ENCODE peak calls at places on chromosome 19, in seven cellular contexts. F is HFF-Myc, X is thyroid gland, Z is osteoblast, E is PC-9, M is transverse colon, D is cardiac fibroblast. I is an unnamed sample.

GRCh38 chr19:16588089-16588823 is 16.0 kb upstream of the SLC35E1 start:
- DNase-seq in F (no peak), X (no peak), Z (peak), E (no peak), M (peak), D (peak), I (peak)

GRCh38 chr19:15631817-15632216 is 8.9 kb upstream of the CYP4F3 start:
- DNase-seq in F (no peak), X (no peak), Z (peak), E (no peak), M (peak), D (peak), I (no peak)

GRCh38 chr19:32935629-32936028 is 36.1 kb downstream of the CEP89 start:
- DNase-seq in F (no peak), X (no peak), Z (no peak), E (no peak), M (no peak), D (no peak), I (no peak)

GRCh38 chr19:56508282-56508778 is 675 bp downstream of the ZNF471 start:
- DNase-seq in F (peak), X (no peak), Z (peak), E (no peak), M (no peak), D (no peak), I (peak)

GRCh38 chr19:16789238-16789637 is 40.0 kb upstream of the SIN3B start:
- DNase-seq in F (no peak), X (no peak), Z (no peak), E (peak), M (no peak), D (no peak), I (no peak)

GRCh38 chr19:3190921-3191805 is 5.4 kb downstream of the NCLN start:
- DNase-seq in F (no peak), X (no peak), Z (no peak), E (no peak), M (no peak), D (no peak), I (no peak)

GRCh38 chr19:35830986-35831385 is 18.3 kb upstream of the PRODH2 start:
- DNase-seq in F (no peak), X (no peak), Z (no peak), E (no peak), M (no peak), D (no peak), I (no peak)

GRCh38 chr19:30696514-30696913 is 324.3 kb downstream of the ZNF536 start:
- DNase-seq in F (no peak), X (peak), Z (no peak), E (no peak), M (no peak), D (peak), I (no peak)

GRCh38 chr19:49866933-49867782 is at the start of gene PNKP:
- DNase-seq in F (no peak), X (peak), Z (peak), E (peak), M (peak), D (peak), I (peak)

GRCh38 chr19:2294377-2295335 is 12.7 kb upstream of the PEAK3 start:
- DNase-seq in F (peak), X (no peak), Z (peak), E (no peak), M (no peak), D (peak), I (no peak)

GRCh38 chr19:49790866-49791265 is 22.2 kb downstream of the FUZ start:
- DNase-seq in F (no peak), X (no peak), Z (peak), E (no peak), M (no peak), D (peak), I (no peak)

GRCh38 chr19:19348266-19348665 is 27.6 kb downstream of the MAU2 start:
- DNase-seq in F (no peak), X (no peak), Z (peak), E (no peak), M (no peak), D (no peak), I (no peak)

GRCh38 chr19:39237200-39238184 is 7.3 kb downstream of the IFNL3 start:
- DNase-seq in F (no peak), X (peak), Z (peak), E (peak), M (peak), D (no peak), I (peak)

GRCh38 chr19:8536282-8536681 is 22.3 kb upstream of the ZNF414 start:
- DNase-seq in F (no peak), X (no peak), Z (no peak), E (no peak), M (no peak), D (no peak), I (no peak)

GRCh38 chr19:40803170-40803856 is 4.3 kb downstream of the EGLN2 start:
- DNase-seq in F (no peak), X (no peak), Z (peak), E (no peak), M (no peak), D (no peak), I (no peak)
- H3K4me3 ChIP-seq in F (peak), X (no peak), Z (no peak), E (no peak), M (peak), D (peak), I (no peak)

GRCh38 chr19:21474671-21475181 is 30.7 kb upstream of the ZNF429 start:
- DNase-seq in F (no peak), X (peak), Z (peak), E (no peak), M (peak), D (peak), I (peak)
- TF ChIP-seq CTCF in F (no peak), X (no peak), Z (no peak), E (no peak), M (no peak), D (no peak), I (no peak)

GRCh38 chr19:55146648-55147218 is 2.3 kb downstream of the TNNT1 start:
- DNase-seq in F (no peak), X (no peak), Z (peak), E (peak), M (no peak), D (no peak), I (no peak)

GRCh38 chr19:55141696-55142095 is 7.3 kb downstream of the TNNT1 start:
- DNase-seq in F (no peak), X (no peak), Z (no peak), E (no peak), M (no peak), D (no peak), I (no peak)

GRCh38 chr19:55146078-55146647 is 2.8 kb downstream of the TNNT1 start:
- DNase-seq in F (no peak), X (no peak), Z (peak), E (peak), M (no peak), D (no peak), I (no peak)

GRCh38 chr19:55147408-55148251 is 1.4 kb downstream of the TNNT1 start:
- DNase-seq in F (no peak), X (no peak), Z (peak), E (no peak), M (no peak), D (no peak), I (no peak)

GRCh38 chr19:55145241-55145640 is 3.8 kb downstream of the TNNT1 start:
- DNase-seq in F (no peak), X (no peak), Z (no peak), E (no peak), M (no peak), D (no peak), I (no peak)
- H3K4me3 ChIP-seq in F (no peak), X (no peak), Z (no peak), E (no peak), M (no peak), D (no peak), I (no peak)

DNA sequence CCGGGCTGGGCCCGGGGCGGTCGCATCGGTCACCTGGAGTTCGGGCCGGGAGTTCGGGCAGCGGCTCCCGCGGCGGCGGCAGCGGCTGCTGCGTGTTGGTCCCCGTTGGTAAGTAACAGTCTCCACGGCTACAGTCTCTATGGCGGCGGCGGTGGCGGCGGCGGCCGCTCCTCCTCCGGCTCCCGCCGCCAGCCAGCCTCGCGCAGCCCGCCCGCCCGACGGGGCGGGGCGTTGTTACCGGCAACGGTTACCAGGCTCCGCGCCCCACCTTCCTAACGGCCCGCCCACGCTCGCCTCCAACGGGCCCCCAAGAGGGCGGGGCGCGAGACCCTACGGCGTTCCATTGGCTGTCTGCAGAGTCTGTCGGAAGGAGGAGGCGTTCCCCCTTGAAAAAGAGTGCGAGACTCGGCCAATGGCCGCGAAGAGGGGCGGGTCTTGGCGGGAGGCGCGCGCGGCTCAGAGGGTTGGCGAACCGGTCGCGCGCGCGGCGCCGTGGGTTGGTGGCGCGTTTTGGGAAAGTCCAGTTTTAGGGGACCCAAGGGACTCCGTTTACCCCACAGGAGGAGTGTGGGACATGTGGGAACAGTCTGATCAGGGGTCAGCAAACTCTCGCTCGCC is at the start of gene RFX2:
- DNase-seq in F (peak), X (peak), Z (peak), E (peak), M (peak), D (peak), I (peak)
- TF ChIP-seq CTCF in F (no peak), X (no peak), Z (no peak), E (no peak), M (no peak), D (no peak), I (peak)

GRCh38 chr19:57887195-57887941 is 1.5 kb downstream of the ZNF814 start:
- DNase-seq in F (no peak), X (peak), Z (no peak), E (no peak), M (peak), D (peak), I (no peak)
- H3K4me3 ChIP-seq in F (peak), X (no peak), Z (no peak), E (peak), M (peak), D (peak), I (peak)

GRCh38 chr19:34220472-34221063 is 33.8 kb upstream of the GARRE1 start:
- DNase-seq in F (no peak), X (peak), Z (no peak), E (no peak), M (peak), D (peak), I (peak)
- TF ChIP-seq CTCF in F (peak), X (peak), Z (peak), E (peak), M (peak), D (peak), I (peak)

DNA sequence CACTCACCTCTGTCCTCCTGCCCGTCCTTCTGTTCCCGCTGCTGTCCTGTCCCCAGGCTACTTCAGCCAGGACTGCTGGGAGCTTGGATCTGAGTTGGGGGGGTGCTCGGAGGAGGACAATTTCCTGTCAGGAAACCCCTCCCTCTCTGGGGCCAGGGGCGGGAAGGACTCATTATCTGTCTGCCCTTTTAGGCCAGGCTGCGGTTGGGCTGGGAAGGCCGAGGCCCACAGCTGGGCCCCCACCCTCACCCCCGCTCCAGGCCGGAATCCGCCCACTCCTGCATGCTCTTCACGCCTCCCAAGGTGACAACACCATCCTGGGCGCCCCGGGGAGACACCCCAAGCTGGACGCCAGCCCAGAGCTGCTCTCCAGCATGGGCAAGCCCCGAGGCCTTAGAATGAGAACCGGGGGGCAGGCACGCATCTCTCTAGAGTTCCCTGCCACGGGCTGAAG is at the start of gene EXOC3L2:
- DNase-seq in F (no peak), X (peak), Z (peak), E (no peak), M (no peak), D (peak), I (no peak)
- H3K4me3 ChIP-seq in F (no peak), X (no peak), Z (no peak), E (no peak), M (no peak), D (no peak), I (no peak)

GRCh38 chr19:10744848-10745293 is 27.0 kb downstream of the DNM2 start:
- DNase-seq in F (no peak), X (no peak), Z (peak), E (no peak), M (peak), D (no peak), I (no peak)
- TF ChIP-seq CTCF in F (no peak), X (no peak), Z (no peak), E (no peak), M (no peak), D (no peak), I (no peak)